ENCODE peak calls at places on chromosome 9, in six cellular contexts. B, H, P, Y, Q and K are unnamed samples.

GRCh38 chr9:122370869-122371467 is at the start of gene PTGS1:
- DNase-seq in Q (peak), H (no peak), P (no peak), Y (no peak), B (no peak), K (peak)

GRCh38 chr9:35193762-35194161 is 32.0 kb downstream of the UNC13B start:
- DNase-seq in Y (no peak), H (no peak), Q (no peak), B (peak), P (no peak), K (no peak)

GRCh38 chr9:63817622-63818518 is 1467.1 kb downstream of the FOXD4L5 start:
- DNase-seq in Y (no peak), P (peak), H (no peak), B (peak), Q (peak), K (peak)

GRCh38 chr9:90642570-90643539 is at the start of gene DIRAS2:
- DNase-seq in B (peak), Q (peak), H (peak), Y (peak), P (peak), K (peak)

GRCh38 chr9:137044042-137044441 is 1.9 kb downstream of the NPDC1 start:
- DNase-seq in B (no peak), Y (no peak), H (no peak), P (no peak), Q (no peak), K (no peak)

GRCh38 chr9:84759300-84759750 is 89.8 kb downstream of the NTRK2 start:
- DNase-seq in Y (peak), P (no peak), H (no peak), Q (no peak), B (no peak), K (no peak)

GRCh38 chr9:128160603-128160987 is 530 bp downstream of the BBLN start:
- DNase-seq in B (no peak), Y (no peak), H (no peak), Q (peak), P (no peak), K (no peak)

GRCh38 chr9:4246969-4247368 is 52.9 kb downstream of the GLIS3 start:
- DNase-seq in B (no peak), P (no peak), H (no peak), Q (no peak), Y (no peak), K (no peak)

GRCh38 chr9:115035872-115036612 is 81.9 kb downstream of the TNC start:
- DNase-seq in B (no peak), P (no peak), H (peak), Q (peak), Y (peak), K (no peak)

GRCh38 chr9:107172160-107172978 is 110.7 kb upstream of the RAD23B start:
- DNase-seq in Y (no peak), B (peak), P (peak), Q (peak), H (peak), K (peak)